ENCODE peak calls at places on chromosomes 11 and 22, in nine cellular contexts. H is A549; M is iPS-NIHi11; X is stimulated activated CD4-positive, alpha-beta T cell treated with anti-CD3 and anti-CD28 coated beads, TNF-alpha, amount 100 ng/mL, for 1 hour; L is activated CD8-positive, alpha-beta memory T cell treated with anti-CD3 and anti-CD28 coated beads for 48 hours; W is upper lobe of right lung; V is astrocyte of the spinal cord; P is caudate nucleus; D is stimulated activated CD8-positive, alpha-beta memory T cell treated with anti-CD3 and anti-CD28 coated beads, Interleukin-15, amount 100 ng/mL, for 4 hours. Z is an unnamed sample.

GRCh38 chr11:58770627-58771457 is 39.1 kb upstream of the GLYAT start:
- DNase-seq in D (no peak), L (no peak), M (no peak), H (peak), W (no peak), V (no peak), X (no peak), P (no peak), Z (no peak)

GRCh38 chr11:80727315-80727714 is 1286.5 kb upstream of the TENM4 start:
- DNase-seq in P (no peak), X (no peak), L (no peak), V (no peak), D (no peak), W (no peak), M (peak), H (no peak), Z (no peak)

GRCh38 chr11:70088735-70089250 is 10.7 kb downstream of the ANO1 start:
- DNase-seq in D (no peak), X (no peak), M (no peak), V (no peak), L (no peak), P (no peak), H (no peak), W (no peak), Z (no peak)

GRCh38 chr11:66044757-66045156 is 4.2 kb downstream of the GAL3ST3 start:
- DNase-seq in H (no peak), M (no peak), L (no peak), P (no peak), D (peak), W (no peak), V (no peak), X (no peak), Z (no peak)

GRCh38 chr11:67463680-67464410 is 5.2 kb downstream of the TMEM134 start:
- DNase-seq in H (peak), V (no peak), L (no peak), P (no peak), W (peak), D (no peak), X (no peak), M (no peak), Z (no peak)

GRCh38 chr11:48170840-48171233 is 45.8 kb upstream of the OR4B1 start:
- DNase-seq in P (no peak), D (no peak), M (no peak), H (no peak), V (peak), X (no peak), L (no peak), W (no peak), Z (no peak)

GRCh38 chr11:64842851-64843841 is 1.3 kb downstream of the CDC42BPG start:
- DNase-seq in L (no peak), P (no peak), D (no peak), X (no peak), V (no peak), W (peak), M (peak), H (peak), Z (no peak)

GRCh38 chr11:8777907-8778767 is 95.5 kb downstream of the RPL27A start:
- DNase-seq in V (peak), M (no peak), H (no peak), L (no peak), X (no peak), D (no peak), P (no peak), W (no peak), Z (no peak)

GRCh38 chr11:117966908-117967307 is 19.3 kb upstream of the IL10RA start:
- DNase-seq in H (no peak), M (no peak), D (no peak), W (no peak), X (no peak), P (no peak), V (no peak), L (no peak), Z (no peak)

GRCh38 chr22:39153220-39153860 is 860 bp upstream of the CBX7 start:
- DNase-seq in P (no peak), M (no peak), L (no peak), X (no peak), W (peak), V (no peak), H (no peak), D (no peak), Z (no peak)

GRCh38 chr11:77705195-77705876 is 67.7 kb upstream of the CLNS1A start:
- DNase-seq in H (peak), P (no peak), V (peak), X (no peak), D (no peak), L (no peak), M (no peak), W (no peak), Z (no peak)

GRCh38 chr22:35140879-35141745 is 75.2 kb downstream of the ISX start:
- DNase-seq in W (no peak), D (no peak), H (no peak), M (peak), L (no peak), X (no peak), V (no peak), P (no peak), Z (no peak)

GRCh38 chr22:46453006-46453828 is 84.2 kb downstream of the CELSR1 start:
- DNase-seq in M (no peak), L (no peak), D (no peak), P (no peak), W (no peak), X (no peak), V (no peak), H (no peak), Z (no peak)

GRCh38 chr11:3823303-3823702 is 14.9 kb downstream of the PGAP2 start:
- DNase-seq in X (no peak), V (peak), L (no peak), P (no peak), H (peak), M (no peak), W (no peak), D (no peak), Z (no peak)

GRCh38 chr11:7186190-7186589 is 65.5 kb upstream of the SYT9 start:
- DNase-seq in D (no peak), V (peak), W (no peak), L (no peak), X (no peak), P (no peak), H (no peak), M (no peak), Z (no peak)

GRCh38 chr11:16456366-16456765 is 100.0 kb upstream of the SOX6 start:
- DNase-seq in H (no peak), W (no peak), M (no peak), L (no peak), D (no peak), V (no peak), X (no peak), P (no peak), Z (no peak)

GRCh38 chr11:46669606-46670243 is 30.7 kb downstream of the ARHGAP1 start:
- DNase-seq in X (no peak), P (no peak), M (peak), H (peak), W (peak), V (no peak), D (no peak), L (no peak), Z (no peak)

GRCh38 chr22:17922925-17923898 is 101.1 kb downstream of the MICAL3 start:
- DNase-seq in D (no peak), P (no peak), H (no peak), W (no peak), V (peak), X (no peak), M (no peak), L (no peak), Z (no peak)

GRCh38 chr11:61146413-61146812 is 14.8 kb downstream of the VPS37C start:
- DNase-seq in V (no peak), D (no peak), H (no peak), M (no peak), L (no peak), X (no peak), P (no peak), W (peak), Z (no peak)

GRCh38 chr22:40289991-40290459 is 56.3 kb upstream of the ADSL start:
- DNase-seq in W (no peak), X (peak), V (peak), D (peak), P (no peak), L (peak), H (no peak), M (no peak), Z (no peak)

GRCh38 chr11:130037881-130038601 is 31.7 kb upstream of the APLP2 start:
- DNase-seq in X (no peak), W (no peak), H (no peak), V (no peak), M (no peak), D (no peak), P (no peak), L (no peak), Z (no peak)

GRCh38 chr22:38744981-38745380 is 10.8 kb downstream of the SUN2 start:
- DNase-seq in D (no peak), M (no peak), L (no peak), P (no peak), H (no peak), X (no peak), V (no peak), W (no peak), Z (no peak)

GRCh38 chr11:78946945-78947914 is 372.6 kb upstream of the NARS2 start:
- DNase-seq in H (no peak), V (no peak), P (no peak), L (no peak), W (no peak), X (no peak), M (no peak), D (no peak), Z (no peak)

GRCh38 chr11:69640995-69641581 is at the start of gene CCND1:
- DNase-seq in D (no peak), L (no peak), W (peak), P (no peak), X (no peak), V (peak), M (peak), H (peak), Z (no peak)

GRCh38 chr11:33868646-33869461 is 23.0 kb downstream of the LMO2 start:
- DNase-seq in D (no peak), M (peak), L (no peak), W (no peak), H (no peak), P (no peak), X (no peak), V (no peak), Z (no peak)

GRCh38 chr22:46846154-46846831 is 83.8 kb downstream of the TBC1D22A start:
- DNase-seq in L (no peak), D (no peak), W (no peak), P (no peak), X (no peak), H (no peak), V (no peak), M (no peak), Z (no peak)

GRCh38 chr11:78363018-78363619 is 54.5 kb downstream of the GAB2 start:
- DNase-seq in X (no peak), P (no peak), M (no peak), D (no peak), W (no peak), V (no peak), H (no peak), L (no peak), Z (no peak)

GRCh38 chr22:24118689-24119384 is 62.5 kb upstream of the SUSD2 start:
- DNase-seq in H (no peak), M (no peak), W (no peak), P (no peak), L (no peak), D (no peak), V (no peak), X (no peak), Z (no peak)

GRCh38 chr11:75795276-75796090 is 19.5 kb upstream of the UVRAG start:
- DNase-seq in L (no peak), D (no peak), W (no peak), V (no peak), P (no peak), X (no peak), H (no peak), M (no peak), Z (no peak)

GRCh38 chr11:121733858-121734257 is 281.1 kb upstream of the SORL1-AS1 start:
- DNase-seq in P (no peak), X (no peak), H (no peak), V (no peak), L (no peak), M (no peak), D (no peak), W (no peak), Z (no peak)

GRCh38 chr11:94212898-94213297 is 84.3 kb downstream of the PANX1 start:
- DNase-seq in D (no peak), P (no peak), V (no peak), W (no peak), L (no peak), H (no peak), X (no peak), M (no peak), Z (no peak)